ENCODE peak calls at places on chromosome 16, in five cellular contexts. F is tibial nerve, I is uterus, E is body of pancreas, T is breast epithelium. M is an unnamed sample.

GRCh38 chr16:47059991-47060390 is 83.8 kb downstream of the NETO2 start:
- DNase-seq in T (no peak), F (no peak), I (no peak), E (no peak), M (no peak)

GRCh38 chr16:47970291-47970931 is 185.4 kb downstream of the ABCC12 start:
- DNase-seq in I (no peak), F (no peak), E (no peak), T (no peak), M (no peak)

GRCh38 chr16:66928702-66929388 is 3.5 kb upstream of the RRAD start:
- DNase-seq in F (no peak), I (no peak), E (no peak), T (no peak), M (no peak)

GRCh38 chr16:11783319-11784047 is 13.6 kb downstream of the ZC3H7A start:
- DNase-seq in T (no peak), E (no peak), F (no peak), I (no peak), M (no peak)

GRCh38 chr16:53130193-53131049 is 75.6 kb downstream of the CHD9 start:
- DNase-seq in F (peak; percentile 85), I (peak; percentile 96), T (peak; percentile 97), E (peak; percentile 96), M (peak; percentile 97)

GRCh38 chr16:69077251-69077650 is 28.2 kb upstream of the HAS3 start:
- DNase-seq in I (no peak), E (no peak), F (no peak), T (no peak), M (no peak)

GRCh38 chr16:27441276-27441675 is 39.3 kb downstream of the IL21R start:
- DNase-seq in I (no peak), T (no peak), F (no peak), E (no peak), M (no peak)

GRCh38 chr16:68800257-68800875 is 43.0 kb upstream of the TANGO6 start:
- DNase-seq in T (peak; percentile 62), I (peak; percentile 46), E (peak; percentile 73), F (peak; percentile 58), M (peak; percentile 66)

GRCh38 chr16:2996298-2996697 is 16.1 kb upstream of the PKMYT1 start:
- DNase-seq in T (no peak), I (no peak), E (no peak), F (no peak), M (no peak)

GRCh38 chr16:52123063-52123839 is 423.7 kb downstream of the TOX3 start:
- DNase-seq in E (no peak), F (no peak), T (no peak), I (no peak), M (no peak)

GRCh38 chr16:58306327-58306726 is 11.5 kb upstream of the PRSS54 start:
- DNase-seq in T (no peak), E (no peak), I (no peak), F (no peak), M (peak; percentile 56)

GRCh38 chr16:65950211-65950610 is 416.3 kb upstream of the CDH5 start:
- DNase-seq in T (no peak), E (no peak), I (no peak), F (no peak), M (no peak)

GRCh38 chr16:64428463-64428862 is 693.4 kb downstream of the CDH11 start:
- DNase-seq in F (no peak), T (no peak), E (no peak), I (no peak), M (no peak)

GRCh38 chr16:3080024-3080423 is 14.6 kb downstream of the IL32 start:
- DNase-seq in T (no peak), I (no peak), E (no peak), F (no peak), M (no peak)

GRCh38 chr16:27995378-27995777 is 68.1 kb downstream of the GSG1L start:
- DNase-seq in E (no peak), I (no peak), F (no peak), T (no peak), M (no peak)

GRCh38 chr16:30767767-30768465 is 5.8 kb downstream of the RNF40 start:
- DNase-seq in E (no peak), T (no peak), I (no peak), F (no peak), M (no peak)

GRCh38 chr16:67115649-67116048 is 5.9 kb downstream of the PHAF1 start:
- DNase-seq in F (no peak), E (no peak), I (no peak), T (no peak), M (no peak)

GRCh38 chr16:57570301-57571070 is 28.0 kb downstream of the ADGRG5 start:
- DNase-seq in F (no peak), E (no peak), I (no peak), T (no peak), M (no peak)

GRCh38 chr16:27449434-27450188 is 47.6 kb downstream of the IL21R start:
- DNase-seq in I (no peak), F (no peak), T (no peak), E (no peak), M (peak; percentile 43)

GRCh38 chr16:85473909-85474640 is 139.0 kb upstream of the GSE1 start:
- DNase-seq in T (no peak), I (no peak), E (no peak), F (no peak), M (no peak)

GRCh38 chr16:83970430-83970815 is 2.4 kb downstream of the NECAB2 start:
- DNase-seq in F (no peak), T (no peak), I (no peak), E (no peak), M (no peak)

GRCh38 chr16:1788095-1788707 is 5.3 kb downstream of the IGFALS start:
- DNase-seq in E (peak; percentile 9), F (no peak), I (no peak), T (no peak), M (no peak)

GRCh38 chr16:15972046-15972868 is 22.8 kb downstream of the ABCC1 start:
- DNase-seq in E (no peak), I (no peak), T (no peak), F (no peak), M (no peak)

GRCh38 chr16:67641779-67642708 is 2.9 kb upstream of the CARMIL2 start:
- DNase-seq in T (no peak), I (no peak), E (peak; percentile 71), F (no peak), M (peak; percentile 75)

GRCh38 chr16:58563235-58563634 is 47.9 kb downstream of the SETD6 start:
- DNase-seq in E (no peak), I (no peak), T (no peak), F (no peak), M (no peak)

GRCh38 chr16:30004811-30005242 is 6.0 kb downstream of the DOC2A start:
- DNase-seq in E (no peak), I (no peak), T (no peak), F (no peak), M (peak; percentile 34)

GRCh38 chr16:81575307-81575706 is 130.7 kb downstream of the CMIP start:
- DNase-seq in E (no peak), I (no peak), F (no peak), T (no peak), M (no peak)

GRCh38 chr16:81573533-81573932 is 128.9 kb downstream of the CMIP start:
- DNase-seq in F (no peak), E (no peak), T (no peak), I (no peak), M (no peak)

GRCh38 chr16:81571592-81572230 is 127.1 kb downstream of the CMIP start:
- DNase-seq in F (no peak), E (no peak), I (no peak), T (no peak), M (no peak)

GRCh38 chr16:81575834-81576233 is 131.2 kb downstream of the CMIP start:
- DNase-seq in F (no peak), I (no peak), T (no peak), E (no peak), M (no peak)

GRCh38 chr16:81574168-81574567 is 129.6 kb downstream of the CMIP start:
- DNase-seq in E (no peak), F (no peak), T (no peak), I (no peak), M (peak; percentile 49)
- TF ChIP-seq CTCF in E (no peak), F (no peak), T (no peak), I (no peak), M (no peak)

GRCh38 chr16:7581175-7581574 is 248.5 kb downstream of the RBFOX1 start:
- DNase-seq in F (no peak), E (no peak), I (no peak), T (no peak), M (no peak)
- TF ChIP-seq POLR2A in F (no peak), E (no peak), I (no peak), T (no peak), M (no peak)

GRCh38 chr16:61366006-61366405 is 670.2 kb downstream of the CDH8 start:
- DNase-seq in I (no peak), E (no peak), F (no peak), T (no peak), M (no peak)
- TF ChIP-seq CTCF in I (no peak), E (no peak), F (no peak), T (no peak), M (no peak)

GRCh38 chr16:4538386-4539235 is at the start of gene CDIP1:
- DNase-seq in E (peak; percentile 98), I (peak; percentile 97), F (peak; percentile 98), T (peak; percentile 99), M (peak; percentile 99)
- TF ChIP-seq POLR2A in E (peak; percentile 95), I (peak; percentile 96), F (peak; percentile 97), T (peak; percentile 60), M (peak; percentile 87)

GRCh38 chr16:88005148-88005547 is 53.9 kb downstream of the BANP start:
- DNase-seq in I (no peak), F (no peak), T (no peak), E (no peak), M (no peak)
- TF ChIP-seq CTCF in I (no peak), F (no peak), T (no peak), E (no peak), M (no peak)